ENCODE peak calls at places on chromosomes 13 and 19, in seven cellular contexts. S, X, N, Z, Q, J and K are unnamed samples.

GRCh38 chr13:51895906-51896888 is 34.4 kb downstream of the CCDC70 start:
- DNase-seq in S (peak; percentile 38), X (peak; percentile 68), N (peak; percentile 62), Z (peak; percentile 69), Q (no peak), J (peak; percentile 45), K (peak; percentile 31)

GRCh38 chr19:58380037-58380735 is 644 bp downstream of the ZNF837 start:
- DNase-seq in S (no peak), X (no peak), N (no peak), Z (no peak), Q (no peak), J (peak; percentile 83), K (no peak)

GRCh38 chr19:14545716-14546082 is 16.3 kb downstream of the TECR start:
- DNase-seq in S (no peak), X (no peak), N (no peak), Z (no peak), Q (no peak), J (no peak), K (no peak)

GRCh38 chr19:38877781-38878574 is at the start of gene RINL:
- DNase-seq in S (peak; percentile 84), X (peak; percentile 61), N (peak; percentile 49), Z (no peak), Q (no peak), J (no peak), K (peak; percentile 83)

GRCh38 chr13:45851171-45851889 is at the start of gene SIAH3:
- DNase-seq in S (no peak), X (no peak), N (peak; percentile 52), Z (peak; percentile 63), Q (no peak), J (no peak), K (no peak)

GRCh38 chr19:33316521-33317284 is 14.4 kb upstream of the CEBPA start:
- DNase-seq in S (no peak), X (no peak), N (no peak), Z (no peak), Q (no peak), J (peak; percentile 46), K (no peak)

GRCh38 chr19:50626011-50626410 is 13.7 kb downstream of the SYT3 start:
- DNase-seq in S (no peak), X (no peak), N (no peak), Z (no peak), Q (no peak), J (no peak), K (no peak)

GRCh38 chr19:11239377-11240000 is at the start of gene ANGPTL8:
- DNase-seq in S (no peak), X (no peak), N (no peak), Z (no peak), Q (no peak), J (peak; percentile 87), K (no peak)

GRCh38 chr13:65836066-65836465 is 1394.1 kb downstream of the PCDH9 start:
- DNase-seq in S (no peak), X (no peak), N (no peak), Z (no peak), Q (no peak), J (no peak), K (no peak)

GRCh38 chr19:34990578-34991192 is 9.4 kb upstream of the GRAMD1A start:
- DNase-seq in S (no peak), X (no peak), N (no peak), Z (no peak), Q (peak; percentile 69), J (no peak), K (no peak)

GRCh38 chr13:98222081-98222554 is 45.0 kb upstream of the RNF113B start:
- DNase-seq in S (no peak), X (no peak), N (no peak), Z (no peak), Q (no peak), J (no peak), K (no peak)

GRCh38 chr13:30780338-30780981 is 45.1 kb downstream of the ALOX5AP start:
- DNase-seq in S (no peak), X (no peak), N (no peak), Z (no peak), Q (no peak), J (no peak), K (no peak)

GRCh38 chr19:49911381-49912145 is 14.9 kb upstream of the IL4I1 start:
- DNase-seq in S (peak; percentile 66), X (no peak), N (no peak), Z (no peak), Q (peak; percentile 83), J (no peak), K (no peak)

GRCh38 chr19:47310819-47311218 is 1.2 kb downstream of the C5AR1 start:
- DNase-seq in S (no peak), X (peak; percentile 35), N (peak; percentile 62), Z (no peak), Q (no peak), J (peak; percentile 36), K (no peak)

GRCh38 chr19:27793128-27793643 is 1419.8 kb downstream of the UQCRFS1 start:
- DNase-seq in S (peak; percentile 32), X (peak; percentile 84), N (peak; percentile 65), Z (peak; percentile 83), Q (peak; percentile 61), J (peak; percentile 87), K (peak; percentile 39)

GRCh38 chr13:98978280-98978679 is 416 bp upstream of the DOCK9 start:
- DNase-seq in S (no peak), X (no peak), N (no peak), Z (no peak), Q (no peak), J (no peak), K (no peak)

GRCh38 chr13:43133792-43134191 is 110.4 kb downstream of the DNAJC15 start:
- DNase-seq in S (no peak), X (no peak), N (no peak), Z (no peak), Q (no peak), J (no peak), K (no peak)

GRCh38 chr19:18433735-18434398 is 4.1 kb downstream of the ISYNA1 start:
- DNase-seq in S (no peak), X (peak; percentile 79), N (peak; percentile 82), Z (peak; percentile 82), Q (no peak), J (no peak), K (no peak)

GRCh38 chr13:100673376-100673830 is 1.2 kb downstream of the TMTC4 start:
- DNase-seq in S (no peak), X (peak; percentile 16), N (peak; percentile 62), Z (peak; percentile 54), Q (no peak), J (no peak), K (no peak)

GRCh38 chr13:76991432-76991795 is 467 bp upstream of the CLN5 start:
- DNase-seq in S (no peak), X (no peak), N (no peak), Z (no peak), Q (peak; percentile 35), J (no peak), K (peak; percentile 22)

GRCh38 chr13:23453132-23453531 is 19.6 kb upstream of the SACS start:
- DNase-seq in S (no peak), X (no peak), N (no peak), Z (peak; percentile 33), Q (no peak), J (no peak), K (no peak)

GRCh38 chr13:23458972-23459371 is 25.5 kb upstream of the SACS start:
- DNase-seq in S (no peak), X (no peak), N (peak; percentile 36), Z (no peak), Q (no peak), J (no peak), K (no peak)

GRCh38 chr13:23460309-23460708 is 26.8 kb upstream of the SACS start:
- DNase-seq in S (no peak), X (no peak), N (no peak), Z (no peak), Q (peak; percentile 71), J (no peak), K (no peak)

GRCh38 chr13:23456437-23456836 is 22.9 kb upstream of the SACS start:
- DNase-seq in S (no peak), X (no peak), N (no peak), Z (no peak), Q (no peak), J (no peak), K (no peak)

GRCh38 chr13:23455401-23456185 is 22.1 kb upstream of the SACS start:
- DNase-seq in S (no peak), X (no peak), N (no peak), Z (no peak), Q (no peak), J (no peak), K (no peak)
- TF ChIP-seq TAF1 in S (no peak), X (no peak), N (no peak), Z (no peak), Q (no peak), J (no peak), K (no peak)

GRCh38 chr19:16204005-16204294 is 6.2 kb downstream of the AP1M1 start:
- DNase-seq in S (no peak), X (no peak), N (peak; percentile 15), Z (no peak), Q (no peak), J (no peak), K (peak; percentile 3)
- TF ChIP-seq TAF1 in S (no peak), X (no peak), N (no peak), Z (no peak), Q (no peak), J (no peak), K (no peak)

GRCh38 chr19:29945433-29945832 is 3.4 kb downstream of the URI1 start:
- DNase-seq in S (no peak), X (no peak), N (no peak), Z (no peak), Q (no peak), J (no peak), K (no peak)

GRCh38 chr19:29944415-29945012 is 2.5 kb downstream of the URI1 start:
- DNase-seq in S (no peak), X (no peak), N (no peak), Z (no peak), Q (no peak), J (no peak), K (no peak)

GRCh38 chr19:29945017-29945416 is 3.0 kb downstream of the URI1 start:
- DNase-seq in S (no peak), X (no peak), N (no peak), Z (no peak), Q (no peak), J (no peak), K (no peak)

GRCh38 chr19:29947871-29948270 is 5.8 kb downstream of the URI1 start:
- DNase-seq in S (no peak), X (peak; percentile 27), N (no peak), Z (no peak), Q (no peak), J (no peak), K (no peak)

GRCh38 chr19:29946645-29947044 is 4.6 kb downstream of the URI1 start:
- DNase-seq in S (no peak), X (no peak), N (no peak), Z (no peak), Q (no peak), J (no peak), K (no peak)
- TF ChIP-seq TAF1 in S (no peak), X (no peak), N (no peak), Z (no peak), Q (no peak), J (no peak), K (no peak)

GRCh38 chr19:54532528-54532927 is 29.9 kb downstream of the LAIR2 start:
- DNase-seq in S (peak; percentile 26), X (no peak), N (no peak), Z (no peak), Q (peak; percentile 77), J (no peak), K (no peak)
- TF ChIP-seq TAF1 in S (no peak), X (no peak), N (no peak), Z (no peak), Q (no peak), J (no peak), K (no peak)